ENCODE peak calls at places on chromosomes 4 and X, in five cellular contexts. I, V, G, B and R are unnamed samples.

GRCh38 chrX:70970482-70970999 is 39.6 kb upstream of the SLC7A3 start:
- DNase-seq in I (no peak), G (peak; percentile 7), B (no peak), V (no peak), R (peak; percentile 1)

GRCh38 chr4:89489338-89489771 is 181.8 kb upstream of the GPRIN3 start:
- DNase-seq in I (no peak), B (no peak), V (no peak), G (no peak), R (no peak)

GRCh38 chr4:115274545-115274944 is 161.1 kb upstream of the NDST4 start:
- DNase-seq in B (no peak), V (no peak), G (no peak), I (no peak), R (peak; percentile 9)

GRCh38 chrX:10582945-10583344 is 37.4 kb downstream of the MID1 start:
- DNase-seq in I (no peak), B (no peak), V (no peak), G (no peak), R (no peak)

GRCh38 chrX:136047969-136048368 is 62.7 kb downstream of the SLC9A6 start:
- DNase-seq in I (no peak), V (no peak), G (no peak), B (no peak), R (no peak)

GRCh38 chr4:77232653-77233052 is 75.6 kb downstream of the CCNG2 start:
- DNase-seq in V (no peak), B (no peak), I (no peak), G (peak; percentile 72), R (no peak)

GRCh38 chr4:101346312-101346561 is 1.1 kb downstream of the PPP3CA start:
- DNase-seq in B (no peak), I (no peak), G (no peak), V (peak; percentile 74), R (no peak)

GRCh38 chrX:1380672-1381233 is 11.2 kb downstream of the SLC25A6 start:
- DNase-seq in I (no peak), B (no peak), V (peak; percentile 48), G (no peak), R (no peak)

GRCh38 chr4:72948080-72948479 is 121.4 kb downstream of the COX18 start:
- DNase-seq in V (no peak), B (no peak), G (no peak), I (no peak), R (no peak)

GRCh38 chrX:74242050-74242449 is 61.9 kb upstream of the ZCCHC13 start:
- DNase-seq in B (no peak), I (peak; percentile 50), V (no peak), G (peak; percentile 45), R (no peak)

GRCh38 chrX:109774706-109775105 is 41.6 kb upstream of the ACSL4 start:
- DNase-seq in V (no peak), G (peak; percentile 73), B (peak; percentile 50), I (peak; percentile 20), R (peak; percentile 73)

GRCh38 chr4:179625391-179625790 is 2183.2 kb upstream of the AGA start:
- DNase-seq in G (no peak), V (no peak), I (peak; percentile 61), B (no peak), R (no peak)

GRCh38 chr4:7134737-7135388 is 57.5 kb upstream of the SORCS2 start:
- DNase-seq in I (peak; percentile 68), B (no peak), G (peak; percentile 19), V (peak; percentile 63), R (no peak)

GRCh38 chr4:100162027-100162685 is 28.1 kb downstream of the DDIT4L start:
- DNase-seq in I (no peak), G (no peak), V (no peak), B (peak; percentile 28), R (peak; percentile 18)

GRCh38 chrX:16517206-16517605 is 132.8 kb upstream of the S100G start:
- DNase-seq in V (no peak), G (no peak), I (no peak), B (no peak), R (no peak)

GRCh38 chrX:45621356-45622041 is 420.8 kb upstream of the DIPK2B start:
- DNase-seq in V (no peak), B (no peak), I (no peak), G (peak; percentile 96), R (peak; percentile 2)

GRCh38 chr4:41318839-41319530 is 62.3 kb downstream of the UCHL1 start:
- DNase-seq in B (no peak), V (no peak), I (no peak), G (peak; percentile 22), R (no peak)

GRCh38 chr4:176780995-176781738 is 11.6 kb downstream of the VEGFC start:
- DNase-seq in G (peak; percentile 61), I (no peak), B (no peak), V (no peak), R (no peak)

GRCh38 chrX:106726485-106727437 is at the start of gene RNF128:
- DNase-seq in V (peak; percentile 76), B (no peak), G (peak; percentile 62), I (no peak), R (no peak)

GRCh38 chrX:71619193-71619592 is 882 bp upstream of the CXCR3 start:
- DNase-seq in G (no peak), I (no peak), V (no peak), B (no peak), R (peak; percentile 67)

GRCh38 chr4:149785686-149786431 is 29.8 kb downstream of the IQCM start:
- DNase-seq in B (no peak), V (no peak), I (no peak), G (peak; percentile 39), R (no peak)

GRCh38 chrX:29275928-29276327 is 688.7 kb downstream of the IL1RAPL1 start:
- DNase-seq in B (no peak), V (no peak), I (no peak), G (no peak), R (no peak)

GRCh38 chrX:70554948-70555347 is 110.3 kb downstream of the DLG3 start:
- DNase-seq in V (no peak), G (no peak), I (no peak), B (no peak), R (no peak)

GRCh38 chrX:17725176-17725575 is 12.1 kb upstream of the SCML1 start:
- DNase-seq in G (no peak), B (no peak), I (no peak), V (no peak), R (no peak)

GRCh38 chr4:74610491-74610890 is 165.6 kb downstream of the AREG start:
- DNase-seq in V (no peak), I (no peak), G (no peak), B (no peak), R (no peak)

GRCh38 chr4:85607624-85608023 is 132.7 kb downstream of the ARHGAP24 start:
- DNase-seq in I (no peak), G (no peak), V (peak; percentile 80), B (peak; percentile 54), R (peak; percentile 80)

GRCh38 chrX:17464196-17464595 is 89.2 kb downstream of the NHS start:
- DNase-seq in G (peak; percentile 77), B (no peak), I (no peak), V (no peak), R (no peak)

GRCh38 chrX:36609653-36610585 is 398.2 kb upstream of the FAM47C start:
- DNase-seq in B (no peak), I (no peak), G (no peak), V (no peak), R (no peak)

GRCh38 chr4:82644731-82645126 is 82.9 kb upstream of the TMEM150C start:
- DNase-seq in B (no peak), V (no peak), I (no peak), G (no peak), R (no peak)

GRCh38 chrX:71814123-71814912 is 51.2 kb downstream of the CXorf49B start:
- DNase-seq in I (no peak), B (no peak), V (no peak), G (no peak), R (no peak)

GRCh38 chr4:108738307-108738706 is 24.5 kb downstream of the ETNPPL start:
- DNase-seq in V (no peak), I (no peak), G (peak; percentile 21), B (no peak), R (no peak)

GRCh38 chr4:133156096-133156495 is 7.0 kb downstream of the PCDH10 start:
- DNase-seq in B (no peak), V (no peak), I (no peak), G (no peak), R (no peak)
- H3K4me3 ChIP-seq in B (no peak overlapping the region), V (no peak overlapping the region), I (no peak overlapping the region), G (no peak overlapping the region), R (no peak overlapping the region)

DNA sequence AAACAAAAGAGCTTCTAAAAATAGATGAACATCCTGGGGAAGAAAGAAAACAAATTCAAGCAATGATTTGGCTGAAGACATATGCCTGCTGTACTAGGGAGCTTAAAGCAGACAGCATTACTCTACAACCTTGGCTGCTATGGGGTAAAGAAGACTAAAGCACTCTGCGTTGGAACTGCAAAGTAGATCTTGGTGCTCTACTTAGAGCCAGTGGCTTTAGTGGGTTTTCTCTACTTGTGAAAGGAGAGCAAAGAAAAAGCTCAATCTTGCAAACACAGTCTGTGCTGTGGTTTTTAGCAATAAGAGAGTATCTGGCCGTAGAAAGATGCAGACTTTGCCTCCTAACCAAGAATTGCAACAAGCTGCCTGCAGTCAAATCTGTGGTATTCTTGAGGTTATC is 334.7 kb upstream of the NDST3 start:
- DNase-seq in G (no peak), V (no peak), I (no peak), B (no peak), R (no peak)
- TF ChIP-seq CTCF in G (no peak), V (no peak), I (no peak), B (no peak), R (no peak)

DNA sequence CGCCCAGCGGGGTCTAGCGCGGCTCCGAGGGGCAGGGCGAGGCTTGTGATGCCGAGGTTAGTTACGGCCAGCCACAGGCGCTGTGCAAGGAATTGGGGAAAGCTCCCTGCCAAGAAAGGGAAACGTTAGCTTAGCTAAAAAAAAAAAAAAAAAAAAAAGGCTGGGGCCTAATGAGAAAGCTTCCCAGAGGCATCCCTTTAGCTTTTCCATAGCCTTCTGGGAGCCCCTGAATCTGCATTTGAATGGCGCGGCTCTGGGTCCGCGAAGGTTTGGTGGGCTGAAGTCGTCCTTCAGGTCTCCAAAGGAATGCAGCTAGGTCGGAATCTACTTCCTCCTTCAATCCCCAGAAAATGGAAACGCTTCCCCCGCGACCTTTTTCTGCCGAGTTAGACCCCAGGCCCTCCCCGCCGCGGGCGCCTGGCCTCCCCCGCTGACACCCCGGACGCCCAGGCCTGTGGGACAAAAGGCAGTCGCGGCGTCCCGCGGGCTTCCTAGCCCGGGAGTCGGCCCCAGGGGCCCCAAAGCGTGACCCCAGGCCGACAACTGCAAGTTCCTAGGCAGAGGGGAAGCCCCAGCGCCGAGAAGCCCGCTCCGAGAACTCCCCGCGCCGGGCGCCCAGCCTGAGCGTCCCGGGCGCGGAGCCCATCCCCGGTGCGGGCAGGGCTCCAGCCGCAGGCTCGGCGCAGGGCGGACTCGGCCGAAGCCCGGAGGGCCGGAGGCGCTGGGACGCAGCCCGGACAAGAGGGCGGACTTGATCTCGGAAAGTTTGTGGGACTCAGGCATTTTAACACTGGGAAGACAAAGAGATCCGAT is 598 bp upstream of the FAT1 start:
- DNase-seq in B (no peak), G (peak; percentile 39), I (no peak), V (peak; percentile 53), R (no peak)
- H3K4me3 ChIP-seq in B (no peak overlapping the region), G (peak overlapping the region; percentile 99), I (peak overlapping the region; percentile 93), V (peak overlapping the region; percentile 40), R (no peak overlapping the region)

GRCh38 chrX:129678176-129678880 is 23.6 kb upstream of the APLN start:
- DNase-seq in B (no peak), I (no peak), G (no peak), V (peak; percentile 72), R (peak; percentile 39)
- TF ChIP-seq CTCF in B (peak; percentile 36), I (no peak), G (no peak), V (peak; percentile 55), R (peak; percentile 22)

GRCh38 chrX:48958635-48959094 is 1.3 kb upstream of the OTUD5 start:
- DNase-seq in I (peak; percentile 21), V (peak; percentile 63), B (no peak), G (peak; percentile 46), R (no peak)
- H3K4me3 ChIP-seq in I (peak overlapping the region; percentile 59), V (peak overlapping the region; percentile 61), B (peak overlapping the region; percentile 75), G (peak overlapping the region; percentile 51), R (peak overlapping the region; percentile 70)